ENCODE peak calls at places on chromosomes 7 and 10, in six cellular contexts. S is hypothalamus, R is NCI-H1092, U is Kasumi-1, O is COLO829, H is mammary epithelial cell. Z is an unnamed sample.

GRCh38 chr10:121811386-121811785 is 116.4 kb downstream of the ATE1 start:
- DNase-seq in R (no peak), H (no peak), O (no peak), S (no peak), U (no peak), Z (no peak)

GRCh38 chr10:124194199-124194824 is 100.9 kb upstream of the CHST15 start:
- DNase-seq in R (no peak), O (no peak), S (no peak), U (no peak), H (no peak), Z (no peak)

GRCh38 chr10:50294582-50294981 is 43.3 kb upstream of the ASAH2 start:
- DNase-seq in O (no peak), R (no peak), S (no peak), H (no peak), U (no peak), Z (no peak)

GRCh38 chr10:78218833-78219490 is 185.3 kb downstream of the RPS24 start:
- DNase-seq in H (no peak), U (no peak), O (no peak), R (peak), S (no peak), Z (no peak)

GRCh38 chr7:78924581-78924980 is 528.9 kb downstream of the MAGI2 start:
- DNase-seq in H (peak), R (no peak), O (peak), U (peak), S (no peak), Z (no peak)

GRCh38 chr10:108445746-108446145 is 1281.2 kb upstream of the SORCS1 start:
- DNase-seq in U (no peak), O (no peak), S (no peak), R (no peak), H (no peak), Z (no peak)

GRCh38 chr10:61313460-61313859 is 139.7 kb downstream of the TMEM26 start:
- DNase-seq in O (no peak), U (peak), R (no peak), H (no peak), S (no peak), Z (no peak)

GRCh38 chr10:48450811-48451466 is 144.5 kb downstream of the MAPK8 start:
- DNase-seq in R (no peak), U (no peak), H (no peak), O (no peak), S (no peak), Z (no peak)

GRCh38 chr10:77419979-77420378 is 217.6 kb downstream of the KCNMA1 start:
- DNase-seq in U (no peak), O (no peak), R (no peak), S (no peak), H (no peak), Z (no peak)

GRCh38 chr7:128007293-128007680 is 23.9 kb downstream of the LRRC4 start:
- DNase-seq in O (no peak), H (no peak), R (no peak), S (no peak), U (no peak), Z (no peak)

GRCh38 chr7:34091330-34091917 is 186.1 kb downstream of the BMPER start:
- DNase-seq in R (no peak), H (peak), U (peak), O (peak), S (no peak), Z (no peak)

GRCh38 chr10:49158399-49158798 is 24.6 kb upstream of the FAM170B start:
- DNase-seq in R (no peak), H (no peak), S (no peak), O (no peak), U (peak), Z (no peak)